ENCODE peak calls at places on chromosome 12, in seven cellular contexts. L is IMR-90, S is endothelial cell of umbilical vein, W is HCT116, B is mammary epithelial cell, D is mesenchymal stem cell, A is GM23248. M is an unnamed sample.

GRCh38 chr12:121784460-121784859 is 9.0 kb downstream of the RHOF start:
- DNase-seq in B (peak), W (no peak), A (peak), D (peak), S (peak), L (peak), M (no peak)

GRCh38 chr12:113749433-113749815 is 216.7 kb downstream of the RBM19 start:
- DNase-seq in D (no peak), W (no peak), B (no peak), S (no peak), L (no peak), A (no peak), M (no peak)

GRCh38 chr12:56389215-56389850 is 26.7 kb upstream of the APOF start:
- DNase-seq in W (no peak), L (no peak), B (no peak), A (no peak), D (peak), S (no peak), M (no peak)

GRCh38 chr12:64584173-64584555 is 26.1 kb upstream of the RASSF3 start:
- DNase-seq in B (no peak), A (no peak), L (no peak), W (no peak), S (no peak), D (no peak), M (no peak)

GRCh38 chr12:121766290-121767039 is 27.0 kb downstream of the RHOF start:
- DNase-seq in L (peak), W (no peak), S (no peak), A (peak), B (no peak), D (no peak), M (no peak)

GRCh38 chr12:121023799-121024198 is 7.5 kb upstream of the C12orf43 start:
- DNase-seq in B (no peak), W (no peak), A (no peak), L (no peak), D (no peak), S (no peak), M (no peak)

GRCh38 chr12:77957034-77957433 is 126.3 kb downstream of the NAV3 start:
- DNase-seq in B (no peak), D (no peak), L (no peak), A (no peak), W (no peak), S (no peak), M (no peak)

GRCh38 chr12:32302218-32302826 is 97.0 kb upstream of the FGD4 start:
- DNase-seq in B (peak), A (peak), W (peak), D (no peak), S (peak), L (no peak), M (no peak)

GRCh38 chr12:31471061-31471460 is 119.9 kb downstream of the DENND5B start:
- DNase-seq in D (no peak), W (no peak), B (peak), L (no peak), S (no peak), A (no peak), M (peak)

GRCh38 chr12:5492562-5492961 is 60.7 kb downstream of the NTF3 start:
- DNase-seq in S (no peak), B (no peak), A (no peak), W (no peak), D (peak), L (no peak), M (no peak)

GRCh38 chr12:40672650-40673319 is 19.5 kb upstream of the CNTN1 start:
- DNase-seq in A (no peak), B (no peak), W (no peak), D (no peak), S (no peak), L (no peak), M (no peak)

GRCh38 chr12:64107776-64108175 is 114.3 kb downstream of the KICS2 start:
- DNase-seq in S (no peak), W (no peak), A (no peak), L (no peak), D (no peak), B (no peak), M (no peak)

GRCh38 chr12:45582536-45582935 is 147.0 kb upstream of the ARID2 start:
- DNase-seq in W (no peak), S (no peak), D (no peak), B (no peak), L (no peak), A (no peak), M (no peak)

GRCh38 chr12:20123465-20123864 is 244.9 kb upstream of the PDE3A start:
- DNase-seq in B (no peak), S (no peak), W (no peak), D (no peak), L (no peak), A (no peak), M (no peak)

GRCh38 chr12:132560831-132561783 is 49.3 kb downstream of the LRCOL1 start:
- DNase-seq in D (peak), L (peak), A (peak), S (peak), B (peak), W (peak), M (peak)

GRCh38 chr12:132270969-132271754 is 58.2 kb downstream of the GALNT9 start:
- DNase-seq in B (no peak), W (no peak), D (no peak), S (no peak), A (no peak), L (no peak), M (no peak)

DNA sequence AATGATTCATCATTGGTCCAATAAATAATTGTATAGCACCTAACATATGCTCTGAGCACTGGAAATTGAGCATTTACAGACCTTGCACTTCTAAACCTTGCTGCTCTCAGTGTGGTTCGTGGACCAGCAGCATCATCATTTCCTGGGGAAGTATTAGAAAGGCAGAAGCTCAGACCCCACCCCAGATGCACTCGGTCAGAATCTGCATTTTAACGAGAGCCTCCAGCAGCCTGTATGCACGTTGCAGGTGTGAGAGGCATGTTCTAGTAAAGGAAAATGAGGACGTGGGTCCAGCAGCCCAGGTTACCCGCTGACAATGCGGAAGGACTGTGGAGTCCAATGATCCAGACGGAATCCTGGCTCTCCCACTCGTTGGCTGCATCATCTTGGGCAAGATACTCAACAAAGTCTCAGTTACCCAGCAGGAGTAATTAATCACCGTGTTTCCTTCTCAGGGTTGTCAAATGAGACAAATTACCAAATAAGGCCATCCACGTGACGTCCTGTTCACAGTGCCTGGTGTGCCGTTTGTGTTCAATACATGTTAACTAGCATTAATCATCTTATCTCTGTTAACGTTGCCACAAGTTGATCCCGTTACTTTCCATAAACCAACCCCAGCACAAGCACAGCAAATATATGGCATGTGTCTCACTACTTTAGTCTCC is 49.2 kb upstream of the CCND2 start:
- DNase-seq in S (no peak), A (no peak), W (no peak), D (no peak), L (no peak), B (no peak), M (no peak)
- H3K4me2 ChIP-seq in S (no peak), A (no peak), W (no peak), D (no peak), L (no peak), B (no peak), M (no peak)

GRCh38 chr12:12839886-12840285 is 26.7 kb downstream of the DDX47 start:
- DNase-seq in W (peak), L (peak), D (peak), B (peak), S (peak), A (peak), M (peak)

GRCh38 chr12:12839003-12839395 is 25.9 kb downstream of the DDX47 start:
- DNase-seq in L (no peak), W (no peak), D (peak), A (no peak), B (no peak), S (no peak), M (no peak)

GRCh38 chr12:12836571-12836970 is 23.4 kb downstream of the DDX47 start:
- DNase-seq in W (no peak), S (no peak), D (no peak), B (no peak), L (no peak), A (peak), M (no peak)

GRCh38 chr12:12837025-12837872 is 24.1 kb downstream of the DDX47 start:
- DNase-seq in W (peak), B (peak), A (peak), D (peak), S (peak), L (peak), M (peak)

DNA sequence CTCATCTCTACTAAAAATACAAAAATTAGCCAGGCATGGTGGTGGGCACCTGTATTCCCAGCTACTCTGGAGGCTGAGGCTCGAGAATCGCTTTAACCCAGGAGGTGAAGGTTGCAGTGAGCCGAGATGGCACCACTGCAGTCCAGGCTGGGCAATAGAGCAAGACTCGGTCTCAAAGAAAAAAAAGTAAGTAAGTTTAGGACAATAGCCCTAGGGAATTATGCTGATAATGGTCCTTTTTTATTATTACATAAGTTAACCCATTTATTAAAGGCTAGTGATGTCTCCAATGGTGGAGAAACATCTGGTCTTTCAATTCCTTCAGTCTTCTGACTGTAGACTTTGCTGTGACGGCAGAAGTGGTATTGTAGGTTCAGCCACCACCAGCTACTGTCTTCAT is 27.4 kb downstream of the DDX47 start:
- DNase-seq in W (no peak), S (no peak), B (no peak), A (no peak), D (no peak), L (no peak), M (no peak)
- H3K4me2 ChIP-seq in W (peak), S (peak), B (no peak), A (peak), D (no peak), L (no peak), M (peak)

DNA sequence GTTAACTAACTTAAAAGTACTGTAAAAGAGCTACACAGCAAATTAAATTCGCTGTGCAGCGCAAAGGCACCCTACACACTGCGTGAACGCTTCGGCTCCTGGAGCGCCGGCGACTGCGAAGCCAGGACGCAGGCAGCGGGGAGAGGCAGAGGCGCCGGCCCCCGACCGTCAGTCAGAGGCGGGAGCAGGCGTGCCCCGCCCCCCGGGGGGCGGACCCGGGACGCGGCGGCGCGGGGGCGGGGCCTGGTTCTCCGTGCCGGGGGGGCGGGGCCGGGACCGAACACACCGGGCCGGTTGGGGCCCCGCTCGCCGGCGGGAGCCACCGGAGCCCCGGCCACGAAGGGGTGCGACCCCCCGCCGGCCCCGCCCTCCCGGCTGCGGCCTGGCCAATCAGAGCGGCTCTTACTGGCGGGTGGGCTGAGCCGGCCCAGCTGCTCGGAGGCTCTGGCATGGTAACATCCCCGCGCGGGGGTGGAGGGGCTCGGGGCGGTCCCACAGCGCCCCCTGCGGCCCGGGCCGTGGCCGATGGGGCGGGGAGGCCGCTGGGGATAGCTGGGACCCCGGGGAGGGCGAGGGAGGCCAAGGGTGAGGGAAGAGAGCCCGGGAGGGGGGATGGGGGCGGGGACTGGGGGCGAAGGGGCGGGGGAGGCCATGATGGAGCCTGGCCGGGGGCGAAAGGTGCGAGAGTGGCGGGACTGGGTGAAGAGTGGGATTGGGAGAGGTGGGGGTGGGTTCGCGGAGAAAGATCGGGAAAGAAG is at the start of gene PRPF40B:
- DNase-seq in A (peak), S (peak), W (peak), L (peak), D (peak), B (peak), M (peak)
- H3K4me2 ChIP-seq in A (peak), S (peak), W (peak), L (peak), D (peak), B (peak), M (peak)

GRCh38 chr12:85872497-85873091 is 1.5 kb upstream of the NTS start:
- DNase-seq in D (peak), S (peak), B (peak), W (peak), A (peak), L (peak), M (no peak)

GRCh38 chr12:85877459-85877858 is 3.4 kb downstream of the NTS start:
- DNase-seq in S (no peak), W (no peak), L (no peak), A (no peak), B (no peak), D (no peak), M (no peak)

GRCh38 chr12:85874064-85874463 is at the start of gene NTS:
- DNase-seq in W (no peak), L (no peak), A (no peak), S (no peak), B (no peak), D (peak), M (no peak)
- H3K4me2 ChIP-seq in W (peak), L (no peak), A (no peak), S (no peak), B (no peak), D (peak), M (no peak)

GRCh38 chr12:49144384-49144783 is 13.2 kb upstream of the TUBA1B start:
- DNase-seq in D (no peak), W (no peak), S (no peak), B (no peak), L (no peak), A (no peak), M (no peak)

GRCh38 chr12:49147384-49147783 is 16.2 kb upstream of the TUBA1B start:
- DNase-seq in D (no peak), W (no peak), S (no peak), B (no peak), L (no peak), A (no peak), M (no peak)

GRCh38 chr12:49146406-49146805 is 15.2 kb upstream of the TUBA1B start:
- DNase-seq in A (peak), D (no peak), B (no peak), L (no peak), S (no peak), W (no peak), M (no peak)
- H3K4me2 ChIP-seq in A (no peak), D (no peak), B (no peak), L (no peak), S (no peak), W (no peak), M (no peak)

DNA sequence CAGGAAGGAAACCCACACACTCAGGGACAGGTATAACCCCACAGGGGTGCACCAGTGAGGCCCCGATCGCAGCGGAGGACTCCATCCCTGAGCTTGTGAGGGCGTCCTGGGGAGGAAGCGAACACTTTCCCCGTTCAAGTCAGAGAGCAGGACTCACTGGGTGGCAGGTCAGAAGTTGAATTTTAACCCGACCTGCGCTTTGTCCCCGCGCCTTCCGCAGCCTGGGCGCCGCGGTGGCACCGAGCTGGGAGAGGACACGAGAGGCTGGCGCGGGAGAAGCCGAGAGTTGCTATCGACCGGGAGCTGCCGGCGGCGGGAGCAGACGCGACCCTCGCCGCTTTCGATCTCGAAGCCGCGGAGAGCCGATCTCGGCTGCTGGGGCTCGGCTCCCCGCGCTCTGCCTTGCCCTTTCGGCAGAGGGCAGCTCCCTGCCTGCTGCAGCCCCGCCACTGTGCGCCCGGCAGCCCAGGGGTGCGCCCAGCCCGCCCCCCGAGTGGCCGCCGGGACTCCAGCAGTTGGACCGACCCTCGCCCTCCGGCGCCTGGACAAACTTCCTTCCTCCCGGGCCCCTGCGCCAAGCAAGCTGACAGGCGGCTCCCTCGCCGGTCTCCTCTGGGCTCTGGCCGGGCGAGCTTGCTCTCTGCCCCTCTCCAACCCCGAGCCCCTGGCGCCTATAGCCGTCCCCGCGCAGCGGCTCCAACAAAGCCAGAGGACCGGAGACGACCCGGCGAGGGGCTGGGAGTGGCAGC is 918 bp downstream of the LIN7A start:
- DNase-seq in L (peak), D (peak), S (peak), A (peak), B (peak), W (peak), M (no peak)
- H3K4me2 ChIP-seq in L (peak), D (peak), S (peak), A (peak), B (peak), W (peak), M (peak)

DNA sequence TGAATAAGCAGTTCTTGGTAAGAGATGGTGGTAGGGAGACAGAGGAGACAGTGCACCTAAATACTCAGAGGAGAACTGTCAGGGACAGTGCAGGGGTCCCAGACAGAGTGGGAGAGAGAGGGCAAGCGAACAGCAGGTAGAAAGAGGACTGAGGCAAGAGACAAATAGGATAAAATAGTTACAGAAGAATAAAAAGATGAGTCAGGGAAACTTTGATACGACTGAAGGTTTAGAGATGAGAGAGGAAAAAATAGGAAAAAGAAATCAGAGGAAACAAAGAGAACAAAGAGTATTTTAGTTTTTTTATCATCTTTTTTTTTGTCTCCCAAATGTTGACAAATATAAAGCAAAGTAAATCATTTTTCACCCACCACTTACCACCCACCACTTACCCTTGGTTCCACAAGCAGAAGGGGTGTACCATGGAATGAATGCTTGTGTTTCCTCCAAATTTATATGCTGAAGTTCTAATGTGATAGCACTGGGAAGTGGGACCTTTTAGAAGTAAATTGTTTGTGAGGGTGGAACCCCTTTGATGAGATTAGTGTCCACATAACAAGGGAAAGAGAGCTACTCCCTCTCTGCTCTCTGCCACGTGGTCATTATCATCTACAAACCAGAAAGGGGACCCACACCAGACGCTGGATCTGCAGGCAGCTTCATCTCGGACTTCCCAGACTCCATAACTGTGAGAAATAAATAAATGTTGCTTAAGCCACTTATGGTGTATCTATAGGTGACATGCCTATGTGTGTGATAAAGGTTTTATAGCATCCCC is 292.1 kb downstream of the BTG1 start:
- DNase-seq in S (no peak), B (no peak), L (no peak), D (no peak), W (no peak), A (no peak), M (no peak)
- H3K4me2 ChIP-seq in S (no peak), B (no peak), L (no peak), D (no peak), W (no peak), A (no peak), M (no peak)